ENCODE peak calls at places on chromosome 17, in four cellular contexts. One of them, this sample, is unnamed.

GRCh38 chr17:67531291-67531690 is 154.2 kb downstream of the PITPNC1 start:
- DNase-seq in cardiac muscle cell: peak; percentile 50
- DNase-seq in progenitor cell of endocrine pancreas: no peak
- DNase-seq in dorsolateral prefrontal cortex: peak; percentile 58
- DNase-seq in this sample: no peak

GRCh38 chr17:40427002-40427491 is 9.4 kb upstream of the TOP2A start:
- DNase-seq in dorsolateral prefrontal cortex: no peak
- DNase-seq in progenitor cell of endocrine pancreas: no peak
- DNase-seq in cardiac muscle cell: no peak
- DNase-seq in this sample: peak; percentile 10

GRCh38 chr17:62684179-62684578 is 56.7 kb downstream of the MRC2 start:
- DNase-seq in cardiac muscle cell: no peak
- DNase-seq in progenitor cell of endocrine pancreas: no peak
- DNase-seq in dorsolateral prefrontal cortex: no peak
- DNase-seq in this sample: no peak

GRCh38 chr17:49748791-49749190 is 15.1 kb downstream of the FAM117A start:
- DNase-seq in cardiac muscle cell: no peak
- DNase-seq in dorsolateral prefrontal cortex: no peak
- DNase-seq in progenitor cell of endocrine pancreas: no peak
- DNase-seq in this sample: no peak

GRCh38 chr17:1627219-1627986 is 1.2 kb downstream of the SLC43A2 start:
- DNase-seq in progenitor cell of endocrine pancreas: no peak
- DNase-seq in dorsolateral prefrontal cortex: peak; percentile 22
- DNase-seq in cardiac muscle cell: no peak
- DNase-seq in this sample: no peak

GRCh38 chr17:51250314-51250840 is 9.5 kb downstream of the MBTD1 start:
- DNase-seq in dorsolateral prefrontal cortex: no peak
- DNase-seq in cardiac muscle cell: no peak
- DNase-seq in progenitor cell of endocrine pancreas: no peak
- DNase-seq in this sample: no peak

GRCh38 chr17:40724656-40725055 is 21.1 kb upstream of the KRT24 start:
- DNase-seq in progenitor cell of endocrine pancreas: no peak
- DNase-seq in dorsolateral prefrontal cortex: no peak
- DNase-seq in cardiac muscle cell: no peak
- DNase-seq in this sample: no peak

GRCh38 chr17:3894927-3895343 is 2.1 kb upstream of the CAMKK1 start:
- DNase-seq in cardiac muscle cell: peak; percentile 37
- DNase-seq in progenitor cell of endocrine pancreas: no peak
- DNase-seq in dorsolateral prefrontal cortex: no peak
- DNase-seq in this sample: no peak

GRCh38 chr17:6254036-6254435 is 180.9 kb downstream of the AIPL1 start:
- DNase-seq in dorsolateral prefrontal cortex: no peak
- DNase-seq in progenitor cell of endocrine pancreas: no peak
- DNase-seq in cardiac muscle cell: no peak
- DNase-seq in this sample: no peak

GRCh38 chr17:58307468-58308172 is 21.0 kb downstream of the TSPOAP1 start:
- DNase-seq in dorsolateral prefrontal cortex: no peak
- DNase-seq in cardiac muscle cell: no peak
- DNase-seq in progenitor cell of endocrine pancreas: peak; percentile 8
- DNase-seq in this sample: peak; percentile 28

GRCh38 chr17:58306131-58306951 is 22.3 kb downstream of the TSPOAP1 start:
- DNase-seq in progenitor cell of endocrine pancreas: peak; percentile 5
- DNase-seq in cardiac muscle cell: no peak
- DNase-seq in dorsolateral prefrontal cortex: no peak
- DNase-seq in this sample: no peak

GRCh38 chr17:58309918-58310259 is 18.7 kb downstream of the TSPOAP1 start:
- DNase-seq in dorsolateral prefrontal cortex: no peak
- DNase-seq in cardiac muscle cell: no peak
- DNase-seq in progenitor cell of endocrine pancreas: no peak
- DNase-seq in this sample: peak; percentile 29

GRCh38 chr17:58308985-58309917 is 19.3 kb downstream of the TSPOAP1 start:
- DNase-seq in dorsolateral prefrontal cortex: no peak
- DNase-seq in progenitor cell of endocrine pancreas: peak; percentile 5
- DNase-seq in cardiac muscle cell: no peak
- DNase-seq in this sample: peak; percentile 29

DNA sequence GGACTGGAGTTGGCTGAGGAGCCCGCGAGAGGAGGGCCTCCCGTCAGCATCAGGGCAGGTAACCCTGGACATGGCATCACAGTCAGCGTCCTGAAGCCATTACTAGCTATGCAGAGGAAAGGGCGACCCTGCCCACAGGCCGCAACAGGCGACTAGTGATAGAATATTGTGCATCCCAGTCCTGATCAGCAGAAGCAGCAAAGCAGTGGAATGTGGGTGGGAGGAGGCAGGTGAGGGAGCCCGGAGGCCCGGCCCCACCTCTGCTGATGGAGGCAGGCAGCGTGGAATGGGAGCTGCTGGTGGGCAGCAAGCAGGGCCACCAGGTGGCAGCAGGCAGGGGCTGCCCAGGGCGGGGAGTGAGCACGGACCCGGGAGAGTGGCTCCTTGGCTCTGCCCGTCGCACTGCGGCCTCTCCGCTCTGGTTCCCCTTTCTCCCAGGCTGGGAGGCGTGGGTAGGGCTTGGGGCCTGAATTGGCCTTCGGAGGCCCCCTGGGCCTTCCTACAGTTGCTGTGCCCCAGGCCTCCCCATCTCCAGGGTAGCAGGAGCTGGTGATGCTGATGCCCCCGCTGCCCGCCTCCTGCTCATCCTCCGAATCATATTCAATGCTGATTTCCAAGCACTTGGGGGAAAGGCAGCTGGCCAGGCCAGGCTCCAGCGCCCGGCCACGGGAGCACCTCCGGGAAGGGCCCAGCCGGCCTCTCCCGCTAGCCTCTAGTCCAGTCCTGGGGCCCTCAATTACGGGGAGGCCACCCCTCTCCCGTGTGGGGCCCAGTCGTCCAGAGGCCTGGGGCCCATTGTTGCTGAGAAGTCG is 20.2 kb downstream of the TSPOAP1 start:
- DNase-seq in dorsolateral prefrontal cortex: no peak
- DNase-seq in progenitor cell of endocrine pancreas: peak; percentile 37
- DNase-seq in cardiac muscle cell: peak; percentile 20
- DNase-seq in this sample: peak; percentile 42
- TF ChIP-seq CTCF in dorsolateral prefrontal cortex: peak; percentile 7
- TF ChIP-seq CTCF in progenitor cell of endocrine pancreas: peak; percentile 56
- TF ChIP-seq CTCF in cardiac muscle cell: peak; percentile 32
- TF ChIP-seq CTCF in this sample: no peak

DNA sequence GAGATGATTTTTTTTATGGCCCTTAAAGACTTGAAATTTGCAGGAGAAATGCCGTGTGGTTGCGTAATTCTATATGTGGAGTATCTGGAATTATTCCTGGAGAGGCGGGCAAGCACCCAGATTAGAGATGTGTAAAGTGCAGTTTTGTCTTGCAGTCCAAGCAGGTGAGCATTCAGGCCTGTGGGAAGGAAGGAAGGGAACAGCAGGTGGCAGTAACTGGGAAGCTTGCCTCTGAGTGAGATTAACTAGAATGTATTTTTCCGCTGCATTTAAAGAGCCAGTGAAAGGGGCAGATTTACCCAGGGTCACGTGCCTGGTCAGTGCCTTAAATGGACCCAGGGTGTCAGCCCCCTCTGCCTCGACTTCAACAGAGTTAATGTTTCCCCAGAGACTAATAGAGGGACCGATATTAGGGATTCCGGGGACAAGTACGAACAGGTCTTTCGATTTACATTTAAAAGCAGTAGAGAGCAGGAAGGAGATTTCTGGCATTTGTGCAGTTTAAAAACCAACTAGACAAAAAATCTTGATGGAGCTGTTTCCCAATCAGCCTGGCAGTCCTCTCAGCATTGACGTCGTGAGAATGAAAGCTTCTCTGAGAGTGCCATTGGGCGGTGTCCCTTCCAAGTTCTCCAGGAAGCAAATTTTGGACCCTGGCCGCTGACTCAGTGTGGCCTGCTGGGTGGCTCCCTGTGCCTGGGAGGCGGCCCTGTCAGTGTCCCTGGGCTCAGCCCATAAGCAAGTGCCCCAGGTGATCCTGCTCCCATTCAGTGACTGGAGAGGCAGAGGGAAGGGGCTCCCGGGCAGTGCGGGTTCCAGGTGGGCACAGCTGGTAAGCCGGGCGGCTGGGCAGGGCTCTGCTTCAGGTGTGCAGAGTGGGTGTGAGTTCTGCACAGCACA is 38.2 kb downstream of the KSR1 start:
- DNase-seq in cardiac muscle cell: peak; percentile 65
- DNase-seq in dorsolateral prefrontal cortex: peak; percentile 61
- DNase-seq in progenitor cell of endocrine pancreas: peak; percentile 34
- DNase-seq in this sample: no peak
- TF ChIP-seq CTCF in cardiac muscle cell: peak; percentile 21
- TF ChIP-seq CTCF in dorsolateral prefrontal cortex: peak; percentile 58
- TF ChIP-seq CTCF in progenitor cell of endocrine pancreas: peak; percentile 53
- TF ChIP-seq CTCF in this sample: no peak

GRCh38 chr17:33021731-33022408 is 30.2 kb downstream of the SPACA3 start:
- DNase-seq in progenitor cell of endocrine pancreas: no peak
- DNase-seq in cardiac muscle cell: peak; percentile 21
- DNase-seq in dorsolateral prefrontal cortex: no peak
- DNase-seq in this sample: no peak
- TF ChIP-seq CTCF in progenitor cell of endocrine pancreas: no peak
- TF ChIP-seq CTCF in cardiac muscle cell: peak; percentile 32
- TF ChIP-seq CTCF in dorsolateral prefrontal cortex: no peak
- TF ChIP-seq CTCF in this sample: no peak

DNA sequence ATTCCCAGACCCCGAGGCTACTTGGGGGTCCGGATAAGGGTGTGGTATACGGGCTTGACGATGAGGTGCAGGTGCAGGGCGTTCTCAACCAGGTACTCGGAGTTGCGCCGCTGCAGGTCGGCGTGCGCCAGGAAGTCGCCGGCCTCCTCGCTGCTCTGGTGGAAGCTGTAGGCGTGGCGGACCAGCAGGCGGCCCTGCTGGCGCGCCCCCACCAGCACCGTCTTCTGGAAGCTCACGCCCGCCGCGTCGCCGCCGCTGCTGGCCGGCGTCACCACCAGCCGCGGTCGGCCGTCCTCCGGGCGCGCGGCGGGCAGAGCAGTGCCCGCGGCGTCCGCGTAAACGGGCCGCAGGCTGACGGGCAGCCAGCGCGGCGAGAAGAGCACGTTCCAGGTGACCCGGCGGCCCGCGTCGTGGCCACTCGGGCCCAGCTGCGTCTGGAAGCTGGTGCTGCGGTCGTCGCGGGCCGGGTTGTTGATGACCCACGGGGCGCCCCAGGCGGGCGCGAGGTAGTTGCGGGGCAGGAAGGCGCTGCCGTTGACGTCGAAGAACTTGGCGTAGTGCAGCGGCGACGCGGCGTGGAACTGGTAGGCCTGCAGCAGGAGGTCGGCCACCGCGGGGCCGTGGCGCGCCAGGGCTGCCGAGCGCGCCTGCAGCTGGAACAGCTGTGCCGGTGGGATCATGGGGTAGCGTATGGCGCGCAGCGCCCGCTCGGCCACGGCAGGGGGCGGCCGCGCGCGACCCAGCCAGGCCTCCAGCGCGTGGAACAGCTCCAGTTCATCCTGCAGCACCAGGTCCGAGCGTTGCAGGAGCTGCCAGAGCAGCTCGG is 4.8 kb downstream of the BTBD17 start:
- DNase-seq in progenitor cell of endocrine pancreas: peak; percentile 46
- DNase-seq in dorsolateral prefrontal cortex: no peak
- DNase-seq in cardiac muscle cell: no peak
- DNase-seq in this sample: no peak
- TF ChIP-seq CTCF in progenitor cell of endocrine pancreas: peak; percentile 38
- TF ChIP-seq CTCF in dorsolateral prefrontal cortex: no peak
- TF ChIP-seq CTCF in cardiac muscle cell: no peak
- TF ChIP-seq CTCF in this sample: peak; percentile 22

GRCh38 chr17:37220609-37220953 is 155.2 kb upstream of the C17orf78 start:
- DNase-seq in dorsolateral prefrontal cortex: peak; percentile 61
- DNase-seq in cardiac muscle cell: peak; percentile 52
- DNase-seq in progenitor cell of endocrine pancreas: no peak
- DNase-seq in this sample: no peak
- TF ChIP-seq CTCF in dorsolateral prefrontal cortex: peak; percentile 61
- TF ChIP-seq CTCF in cardiac muscle cell: peak; percentile 48
- TF ChIP-seq CTCF in progenitor cell of endocrine pancreas: peak; percentile 33
- TF ChIP-seq CTCF in this sample: no peak

DNA sequence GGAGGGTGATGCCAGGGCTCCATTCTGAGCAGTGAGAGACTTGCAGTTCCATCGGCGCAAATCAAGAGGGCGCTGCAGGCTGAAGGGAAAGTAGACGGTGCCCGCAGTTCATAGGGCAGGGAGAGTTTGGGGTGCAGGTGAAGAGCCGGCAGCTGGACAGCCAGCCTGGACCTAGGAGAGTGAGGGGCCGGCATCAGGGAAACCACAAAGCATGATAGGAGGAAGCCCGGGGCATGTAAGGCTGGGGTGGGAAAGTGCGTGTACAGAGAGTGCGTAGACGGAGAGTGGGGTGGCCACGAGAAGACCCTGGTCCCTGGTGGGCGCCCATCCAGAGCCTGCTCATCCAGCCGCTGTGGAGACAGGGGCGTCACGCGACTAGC is 101.1 kb upstream of the CHMP6 start:
- DNase-seq in progenitor cell of endocrine pancreas: no peak
- DNase-seq in dorsolateral prefrontal cortex: no peak
- DNase-seq in cardiac muscle cell: no peak
- DNase-seq in this sample: peak; percentile 8
- TF ChIP-seq CTCF in progenitor cell of endocrine pancreas: no peak
- TF ChIP-seq CTCF in dorsolateral prefrontal cortex: no peak
- TF ChIP-seq CTCF in cardiac muscle cell: no peak
- TF ChIP-seq CTCF in this sample: no peak

GRCh38 chr17:77951123-77951522 is 7.4 kb upstream of the TNRC6C start:
- DNase-seq in dorsolateral prefrontal cortex: no peak
- DNase-seq in progenitor cell of endocrine pancreas: no peak
- DNase-seq in cardiac muscle cell: no peak
- DNase-seq in this sample: no peak
- TF ChIP-seq CTCF in dorsolateral prefrontal cortex: no peak
- TF ChIP-seq CTCF in progenitor cell of endocrine pancreas: no peak
- TF ChIP-seq CTCF in cardiac muscle cell: no peak
- TF ChIP-seq CTCF in this sample: no peak

DNA sequence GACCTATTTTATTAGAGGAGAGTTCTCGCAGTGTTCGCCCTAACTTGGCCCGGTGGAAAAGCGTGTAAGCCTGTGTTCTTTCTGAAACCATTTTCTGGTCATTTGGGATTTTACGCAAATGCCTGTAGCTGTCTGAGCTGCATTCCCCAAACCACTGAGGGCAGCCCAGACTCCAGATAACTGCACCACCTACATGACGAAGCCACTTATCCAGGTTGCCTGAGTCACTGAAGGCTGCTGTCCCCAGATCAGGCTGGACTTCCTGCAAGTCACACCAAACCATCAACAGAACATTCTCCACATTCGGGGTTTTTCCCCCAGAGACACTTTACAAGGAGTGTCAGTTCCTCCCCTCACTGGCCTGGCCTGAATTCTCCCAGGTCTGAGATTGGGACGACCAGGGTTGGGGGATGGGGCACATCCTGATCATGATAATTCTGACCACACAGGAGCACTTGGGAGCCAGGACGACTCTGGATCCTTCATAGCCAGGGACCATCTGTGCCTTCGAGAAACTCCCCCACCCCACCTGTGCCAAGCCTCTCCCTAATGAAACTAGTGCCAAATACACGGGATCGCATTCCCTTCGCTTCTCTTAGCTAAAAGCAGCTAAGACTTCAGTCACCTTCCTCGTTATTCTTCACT is 2.3 kb downstream of the RPRML start:
- DNase-seq in dorsolateral prefrontal cortex: peak; percentile 35
- DNase-seq in cardiac muscle cell: no peak
- DNase-seq in progenitor cell of endocrine pancreas: no peak
- DNase-seq in this sample: no peak
- TF ChIP-seq CTCF in dorsolateral prefrontal cortex: no peak
- TF ChIP-seq CTCF in cardiac muscle cell: no peak
- TF ChIP-seq CTCF in progenitor cell of endocrine pancreas: no peak
- TF ChIP-seq CTCF in this sample: no peak

DNA sequence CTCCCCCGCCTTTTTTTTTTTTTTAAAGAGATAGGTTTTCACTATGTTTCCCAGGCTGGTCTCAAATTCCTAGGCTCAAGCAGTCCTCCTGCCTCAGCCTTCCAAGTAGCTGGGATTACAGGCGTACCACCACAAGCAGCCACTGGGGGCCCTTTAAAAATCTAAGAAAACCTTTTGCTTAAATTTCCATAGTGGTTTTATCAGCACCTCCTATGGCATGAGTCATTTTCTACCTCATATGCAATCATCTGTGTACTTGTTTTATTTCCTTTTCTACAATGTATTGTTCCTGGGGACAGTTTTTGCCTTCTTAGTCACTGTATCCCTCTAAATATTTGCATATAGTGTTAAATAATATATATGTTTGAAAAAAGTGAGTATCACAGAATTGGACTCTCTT is 29.2 kb downstream of the GNA13 start:
- DNase-seq in dorsolateral prefrontal cortex: no peak
- DNase-seq in progenitor cell of endocrine pancreas: no peak
- DNase-seq in cardiac muscle cell: peak; percentile 81
- DNase-seq in this sample: no peak
- TF ChIP-seq CTCF in dorsolateral prefrontal cortex: no peak
- TF ChIP-seq CTCF in progenitor cell of endocrine pancreas: peak; percentile 45
- TF ChIP-seq CTCF in cardiac muscle cell: peak; percentile 59
- TF ChIP-seq CTCF in this sample: peak; percentile 34